ENCODE peak calls at places on chromosomes 16 and 17, in four cellular contexts. One of them, this sample, is unnamed.
A peak's percentile ranks its signal among the peaks of the same experiment; 100 is the strongest.

GRCh38 chr17:35154486-35154885 is 6.9 kb downstream of the UNC45B start:
- DNase-seq in left ventricle myocardium inferior: no peak
- DNase-seq in aorta: no peak
- DNase-seq in tibial nerve: no peak
- DNase-seq in this sample: no peak

GRCh38 chr16:27549857-27550581 is at the start of the genes GTF3C1 and KATNIP:
- DNase-seq in left ventricle myocardium inferior: peak; percentile 100
- DNase-seq in aorta: peak; percentile 100
- DNase-seq in tibial nerve: peak; percentile 100
- DNase-seq in this sample: peak; percentile 100

GRCh38 chr17:82743344-82744219 is 8.2 kb downstream of the FN3K start:
- DNase-seq in left ventricle myocardium inferior: no peak
- DNase-seq in aorta: peak; percentile 22
- DNase-seq in tibial nerve: no peak
- DNase-seq in this sample: no peak

GRCh38 chr16:1941924-1942809 is 832 bp downstream of the MSRB1 start:
- DNase-seq in left ventricle myocardium inferior: no peak
- DNase-seq in aorta: no peak
- DNase-seq in tibial nerve: no peak
- DNase-seq in this sample: peak; percentile 46

GRCh38 chr16:27792486-27793275 is 242.7 kb downstream of the KATNIP start:
- DNase-seq in left ventricle myocardium inferior: no peak
- DNase-seq in aorta: no peak
- DNase-seq in tibial nerve: no peak
- DNase-seq in this sample: no peak

GRCh38 chr16:3716831-3717234 is 491 bp downstream of the TRAP1 start:
- DNase-seq in left ventricle myocardium inferior: no peak
- DNase-seq in aorta: no peak
- DNase-seq in tibial nerve: no peak
- DNase-seq in this sample: no peak

GRCh38 chr17:43832168-43832975 is 574 bp downstream of the MPP3 start:
- DNase-seq in left ventricle myocardium inferior: peak; percentile 74
- DNase-seq in aorta: peak; percentile 66
- DNase-seq in tibial nerve: no peak
- DNase-seq in this sample: peak; percentile 69

GRCh38 chr16:46822270-46822669 is 8.7 kb downstream of the C16orf87 start:
- DNase-seq in left ventricle myocardium inferior: no peak
- DNase-seq in aorta: no peak
- DNase-seq in tibial nerve: no peak
- DNase-seq in this sample: no peak

GRCh38 chr16:19914877-19915276 is 30.2 kb upstream of the GPRC5B start:
- DNase-seq in left ventricle myocardium inferior: no peak
- DNase-seq in aorta: no peak
- DNase-seq in tibial nerve: no peak
- DNase-seq in this sample: no peak

GRCh38 chr16:2912330-2913199 is 834 bp downstream of the FLYWCH1 start:
- DNase-seq in left ventricle myocardium inferior: no peak
- DNase-seq in aorta: peak; percentile 67
- DNase-seq in tibial nerve: no peak
- DNase-seq in this sample: peak; percentile 66

GRCh38 chr17:38461683-38462082 is 33.4 kb downstream of the ARHGAP23 start:
- DNase-seq in left ventricle myocardium inferior: no peak
- DNase-seq in aorta: no peak
- DNase-seq in tibial nerve: no peak
- DNase-seq in this sample: no peak

GRCh38 chr17:6555331-6556120 is 829 bp downstream of the PITPNM3 start:
- DNase-seq in left ventricle myocardium inferior: no peak
- DNase-seq in aorta: no peak
- DNase-seq in tibial nerve: no peak
- DNase-seq in this sample: peak; percentile 68

GRCh38 chr16:81101702-81102101 is 5.5 kb upstream of the GCSH start:
- DNase-seq in left ventricle myocardium inferior: no peak
- DNase-seq in aorta: no peak
- DNase-seq in tibial nerve: no peak
- DNase-seq in this sample: no peak

GRCh38 chr17:9079461-9080103 is 58.3 kb downstream of the NTN1 start:
- DNase-seq in left ventricle myocardium inferior: no peak
- DNase-seq in aorta: peak; percentile 21
- DNase-seq in tibial nerve: no peak
- DNase-seq in this sample: no peak

GRCh38 chr17:76643553-76644148 is at the start of gene ST6GALNAC1:
- DNase-seq in left ventricle myocardium inferior: peak; percentile 18
- DNase-seq in aorta: no peak
- DNase-seq in tibial nerve: no peak
- DNase-seq in this sample: no peak

GRCh38 chr16:69083306-69083941 is 22.0 kb upstream of the HAS3 start:
- DNase-seq in left ventricle myocardium inferior: no peak
- DNase-seq in aorta: no peak
- DNase-seq in tibial nerve: no peak
- DNase-seq in this sample: no peak

GRCh38 chr17:17206149-17206912 is at the start of gene PLD6:
- DNase-seq in left ventricle myocardium inferior: peak; percentile 69
- DNase-seq in aorta: peak; percentile 77
- DNase-seq in tibial nerve: peak; percentile 73
- DNase-seq in this sample: peak; percentile 93

GRCh38 chr17:19718041-19718612 is 1.7 kb upstream of the SLC47A2 start:
- DNase-seq in left ventricle myocardium inferior: no peak
- DNase-seq in aorta: no peak
- DNase-seq in tibial nerve: no peak
- DNase-seq in this sample: no peak

GRCh38 chr17:41932821-41933389 is 2.5 kb downstream of the ODAD4 start:
- DNase-seq in left ventricle myocardium inferior: no peak
- DNase-seq in aorta: no peak
- DNase-seq in tibial nerve: no peak
- DNase-seq in this sample: no peak

GRCh38 chr17:20206068-20206467 is 196.9 kb downstream of the SPECC1 start:
- DNase-seq in left ventricle myocardium inferior: no peak
- DNase-seq in aorta: peak; percentile 72
- DNase-seq in tibial nerve: no peak
- DNase-seq in this sample: no peak

GRCh38 chr17:1979182-1979980 is 45.8 kb downstream of the RTN4RL1 start:
- DNase-seq in left ventricle myocardium inferior: no peak
- DNase-seq in aorta: no peak
- DNase-seq in tibial nerve: no peak
- DNase-seq in this sample: no peak

GRCh38 chr16:78984887-78985464 is 615.6 kb downstream of the MAF start:
- DNase-seq in left ventricle myocardium inferior: peak; percentile 44
- DNase-seq in aorta: no peak
- DNase-seq in tibial nerve: no peak
- DNase-seq in this sample: no peak

GRCh38 chr16:21283521-21284289 is 5.6 kb upstream of the CRYM start:
- DNase-seq in left ventricle myocardium inferior: peak; percentile 49
- DNase-seq in aorta: peak; percentile 66
- DNase-seq in tibial nerve: peak; percentile 16
- DNase-seq in this sample: peak; percentile 66

GRCh38 chr17:80959330-80960036 is 32.2 kb upstream of the CHMP6 start:
- DNase-seq in left ventricle myocardium inferior: peak; percentile 88
- DNase-seq in aorta: peak; percentile 93
- DNase-seq in tibial nerve: peak; percentile 60
- DNase-seq in this sample: peak; percentile 87

GRCh38 chr17:1001640-1002411 is 4.9 kb downstream of the TIMM22 start:
- DNase-seq in left ventricle myocardium inferior: no peak
- DNase-seq in aorta: peak; percentile 81
- DNase-seq in tibial nerve: peak; percentile 43
- DNase-seq in this sample: no peak

GRCh38 chr17:28712705-28713415 is 1.2 kb upstream of the PROCA1 start:
- DNase-seq in left ventricle myocardium inferior: no peak
- DNase-seq in aorta: peak; percentile 18
- DNase-seq in tibial nerve: no peak
- DNase-seq in this sample: no peak

GRCh38 chr16:66653581-66654350 is 42.8 kb downstream of the CMTM4 start:
- DNase-seq in left ventricle myocardium inferior: no peak
- DNase-seq in aorta: no peak
- DNase-seq in tibial nerve: no peak
- DNase-seq in this sample: no peak

GRCh38 chr16:68284847-68285246 is 20.5 kb downstream of the SLC7A6 start:
- DNase-seq in left ventricle myocardium inferior: no peak
- DNase-seq in aorta: no peak
- DNase-seq in tibial nerve: no peak
- DNase-seq in this sample: no peak

GRCh38 chr17:49471089-49471683 is 23.9 kb upstream of the NGFR start:
- DNase-seq in left ventricle myocardium inferior: peak; percentile 46
- DNase-seq in aorta: no peak
- DNase-seq in tibial nerve: peak; percentile 27
- DNase-seq in this sample: no peak

GRCh38 chr17:43608313-43608712 is 53.4 kb downstream of the MEOX1 start:
- DNase-seq in left ventricle myocardium inferior: no peak
- DNase-seq in aorta: no peak
- DNase-seq in tibial nerve: no peak
- DNase-seq in this sample: no peak

GRCh38 chr17:45277216-45277849 is 15.4 kb upstream of the SPATA32 start:
- DNase-seq in left ventricle myocardium inferior: peak; percentile 94
- DNase-seq in aorta: peak; percentile 95
- DNase-seq in tibial nerve: peak; percentile 92
- DNase-seq in this sample: peak; percentile 92

GRCh38 chr17:76296186-76296585 is 11.9 kb downstream of the QRICH2 start:
- DNase-seq in left ventricle myocardium inferior: no peak
- DNase-seq in aorta: peak; percentile 26
- DNase-seq in tibial nerve: no peak
- DNase-seq in this sample: no peak

GRCh38 chr17:43442711-43443110 is 41.1 kb upstream of the DHX8 start:
- DNase-seq in left ventricle myocardium inferior: no peak
- DNase-seq in aorta: no peak
- DNase-seq in tibial nerve: no peak
- DNase-seq in this sample: no peak

GRCh38 chr16:86536621-86537020 is 18.4 kb downstream of the MTHFSD start:
- DNase-seq in left ventricle myocardium inferior: no peak
- DNase-seq in aorta: no peak
- DNase-seq in tibial nerve: no peak
- DNase-seq in this sample: no peak

GRCh38 chr16:80459331-80459777 is 81.4 kb upstream of the DYNLRB2 start:
- DNase-seq in left ventricle myocardium inferior: peak; percentile 15
- DNase-seq in aorta: no peak
- DNase-seq in tibial nerve: peak; percentile 18
- DNase-seq in this sample: no peak

GRCh38 chr16:85307552-85308364 is 195.5 kb upstream of the CIBAR2 start:
- DNase-seq in left ventricle myocardium inferior: no peak
- DNase-seq in aorta: no peak
- DNase-seq in tibial nerve: no peak
- DNase-seq in this sample: no peak
- H3K4me1 ChIP-seq in left ventricle myocardium inferior: peaks cover 76% of the 10 kb centered on the region
- H3K4me1 ChIP-seq in aorta: no peaks in the 10 kb centered on the region
- H3K4me1 ChIP-seq in tibial nerve: no peaks in the 10 kb centered on the region
- H3K4me1 ChIP-seq in this sample: peaks cover 11% of the 10 kb centered on the region

GRCh38 chr17:78126895-78127239 is 1.7 kb downstream of the TMC6 start:
- DNase-seq in left ventricle myocardium inferior: no peak
- DNase-seq in aorta: no peak
- DNase-seq in tibial nerve: no peak
- DNase-seq in this sample: no peak
- H3K4me1 ChIP-seq in left ventricle myocardium inferior: peaks cover 81% of the 10 kb centered on the region
- H3K4me1 ChIP-seq in aorta: no peaks in the 10 kb centered on the region
- H3K4me1 ChIP-seq in tibial nerve: no peaks in the 10 kb centered on the region
- H3K4me1 ChIP-seq in this sample: no peaks in the 10 kb centered on the region

GRCh38 chr17:79094261-79094660 is 19.6 kb downstream of the ENGASE start:
- DNase-seq in left ventricle myocardium inferior: no peak
- DNase-seq in aorta: no peak
- DNase-seq in tibial nerve: no peak
- DNase-seq in this sample: no peak

GRCh38 chr17:79090503-79091372 is 16.1 kb downstream of the ENGASE start:
- DNase-seq in left ventricle myocardium inferior: no peak
- DNase-seq in aorta: no peak
- DNase-seq in tibial nerve: no peak
- DNase-seq in this sample: peak; percentile 88

GRCh38 chr17:79091373-79091670 is 16.7 kb downstream of the ENGASE start:
- DNase-seq in left ventricle myocardium inferior: no peak
- DNase-seq in aorta: no peak
- DNase-seq in tibial nerve: no peak
- DNase-seq in this sample: no peak

GRCh38 chr17:79093270-79093669 is 18.6 kb downstream of the ENGASE start:
- DNase-seq in left ventricle myocardium inferior: no peak
- DNase-seq in aorta: no peak
- DNase-seq in tibial nerve: no peak
- DNase-seq in this sample: no peak

GRCh38 chr17:79092567-79092966 is 17.9 kb downstream of the ENGASE start:
- DNase-seq in left ventricle myocardium inferior: no peak
- DNase-seq in aorta: no peak
- DNase-seq in tibial nerve: no peak
- DNase-seq in this sample: no peak
- H3K4me1 ChIP-seq in left ventricle myocardium inferior: peaks cover 13% of the 10 kb centered on the region
- H3K4me1 ChIP-seq in aorta: no peaks in the 10 kb centered on the region
- H3K4me1 ChIP-seq in tibial nerve: no peaks in the 10 kb centered on the region
- H3K4me1 ChIP-seq in this sample: peaks cover 8% of the 10 kb centered on the region

DNA sequence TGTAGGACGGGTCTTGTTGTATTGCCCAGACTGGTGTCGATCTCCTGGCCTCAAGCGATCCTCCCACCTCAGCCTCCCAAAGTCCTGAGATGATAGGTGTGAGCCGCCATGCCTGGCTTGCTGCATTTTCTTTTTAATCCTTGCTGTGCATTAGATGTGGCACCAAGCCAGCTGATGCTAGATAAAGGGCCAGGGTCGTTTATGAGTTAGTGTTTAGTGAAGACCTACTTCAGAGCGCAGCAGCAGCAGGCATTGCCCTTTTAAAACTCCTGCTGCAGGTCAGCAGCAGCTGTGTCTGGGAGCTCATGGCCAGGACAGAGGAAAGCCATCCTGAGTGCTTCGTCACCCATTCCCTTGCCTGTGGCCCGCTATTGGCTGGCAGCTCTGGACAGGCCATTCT is 237.3 kb downstream of the CCDC182 start:
- DNase-seq in left ventricle myocardium inferior: no peak
- DNase-seq in aorta: no peak
- DNase-seq in tibial nerve: no peak
- DNase-seq in this sample: no peak
- H3K4me1 ChIP-seq in left ventricle myocardium inferior: peaks cover 21% of the 10 kb centered on the region
- H3K4me1 ChIP-seq in aorta: no peaks in the 10 kb centered on the region
- H3K4me1 ChIP-seq in tibial nerve: no peaks in the 10 kb centered on the region
- H3K4me1 ChIP-seq in this sample: peaks cover 18% of the 10 kb centered on the region